ENCODE peak calls at places on chromosomes 12 and 14, in ten cellular contexts. G is A549, N is tibial artery, P is Panc1, Z is transverse colon, F is GM12865, L is NB4, J is adrenal gland, W is stomach, I is fibroblast of pulmonary artery. R is an unnamed sample.

GRCh38 chr12:106247731-106248176 is at the start of gene CKAP4:
- DNase-seq in G (peak), N (peak), P (no peak), Z (peak), F (peak), L (peak), J (peak), W (peak), I (peak), R (no peak)

GRCh38 chr12:79546461-79547043 is 144.2 kb downstream of the PAWR start:
- DNase-seq in G (no peak), N (no peak), P (no peak), Z (no peak), F (no peak), L (no peak), J (no peak), W (no peak), I (peak), R (no peak)

GRCh38 chr12:14873440-14874185 is 12.0 kb downstream of the MGP start:
- DNase-seq in G (no peak), N (no peak), P (no peak), Z (no peak), F (peak), L (peak), J (no peak), W (no peak), I (no peak), R (no peak)

GRCh38 chr14:23916038-23916437 is 37.5 kb upstream of the DHRS4 start:
- DNase-seq in G (no peak), N (no peak), P (no peak), Z (no peak), F (no peak), L (no peak), J (no peak), W (no peak), I (peak), R (no peak)

GRCh38 chr12:30847259-30847658 is 79.3 kb upstream of the TSPAN11 start:
- DNase-seq in G (no peak), N (no peak), P (peak), Z (no peak), F (peak), L (peak), J (no peak), W (no peak), I (peak), R (peak)

GRCh38 chr12:53567961-53568360 is 58.2 kb downstream of the ATF7 start:
- DNase-seq in G (no peak), N (no peak), P (no peak), Z (no peak), F (no peak), L (no peak), J (no peak), W (no peak), I (no peak), R (no peak)

GRCh38 chr12:103583008-103583407 is 4.1 kb upstream of the STAB2 start:
- DNase-seq in G (no peak), N (no peak), P (no peak), Z (no peak), F (no peak), L (no peak), J (no peak), W (no peak), I (no peak), R (no peak)

GRCh38 chr12:93526786-93527428 is 45.6 kb upstream of the SOCS2 start:
- DNase-seq in G (peak), N (no peak), P (no peak), Z (no peak), F (no peak), L (no peak), J (peak), W (no peak), I (peak), R (peak)

GRCh38 chr12:93019911-93020224 is 90.8 kb upstream of the EEA1 start:
- DNase-seq in G (no peak), N (no peak), P (no peak), Z (peak), F (no peak), L (no peak), J (peak), W (peak), I (no peak), R (no peak)

GRCh38 chr14:96267336-96267735 is 11.3 kb downstream of the BDKRB1 start:
- DNase-seq in G (no peak), N (no peak), P (no peak), Z (no peak), F (no peak), L (no peak), J (no peak), W (no peak), I (peak), R (no peak)

GRCh38 chr14:20823859-20824258 is 21.2 kb upstream of the RNASE1 start:
- DNase-seq in G (no peak), N (no peak), P (no peak), Z (no peak), F (no peak), L (no peak), J (no peak), W (no peak), I (no peak), R (no peak)

GRCh38 chr14:59123526-59123925 is 64.9 kb upstream of the DAAM1 start:
- DNase-seq in G (no peak), N (no peak), P (no peak), Z (no peak), F (no peak), L (no peak), J (no peak), W (no peak), I (peak), R (no peak)

GRCh38 chr14:22194669-22195068 is 394.4 kb downstream of the DAD1 start:
- DNase-seq in G (no peak), N (no peak), P (no peak), Z (no peak), F (no peak), L (no peak), J (no peak), W (no peak), I (no peak), R (no peak)

GRCh38 chr14:94164685-94165431 is 9.3 kb upstream of the PPP4R4 start:
- DNase-seq in G (no peak), N (peak), P (no peak), Z (no peak), F (no peak), L (no peak), J (no peak), W (no peak), I (no peak), R (no peak)

GRCh38 chr14:101823511-101824120 is 62.1 kb downstream of the PPP2R5C start:
- DNase-seq in G (no peak), N (no peak), P (no peak), Z (peak), F (peak), L (no peak), J (no peak), W (peak), I (no peak), R (no peak)

GRCh38 chr12:78820946-78821345 is 43.6 kb upstream of the SYT1 start:
- DNase-seq in G (no peak), N (no peak), P (no peak), Z (no peak), F (no peak), L (no peak), J (no peak), W (no peak), I (no peak), R (no peak)

GRCh38 chr12:123749355-123749754 is 12.7 kb upstream of the DNAH10 start:
- DNase-seq in G (no peak), N (no peak), P (no peak), Z (no peak), F (no peak), L (no peak), J (no peak), W (no peak), I (no peak), R (no peak)

GRCh38 chr12:47973870-47974269 is 10.5 kb downstream of the TMEM106C start:
- DNase-seq in G (no peak), N (no peak), P (no peak), Z (no peak), F (no peak), L (no peak), J (no peak), W (no peak), I (no peak), R (no peak)

GRCh38 chr12:117171499-117172162 is 18.6 kb downstream of the FBXO21 start:
- DNase-seq in G (no peak), N (no peak), P (no peak), Z (no peak), F (no peak), L (no peak), J (no peak), W (no peak), I (no peak), R (no peak)

GRCh38 chr12:45435945-45436710 is 220.2 kb downstream of the ANO6 start:
- DNase-seq in G (no peak), N (no peak), P (no peak), Z (no peak), F (no peak), L (peak), J (no peak), W (no peak), I (no peak), R (peak)

GRCh38 chr14:104697892-104698583 is 8.6 kb downstream of the INF2 start:
- DNase-seq in G (no peak), N (no peak), P (no peak), Z (no peak), F (no peak), L (no peak), J (no peak), W (no peak), I (no peak), R (no peak)

GRCh38 chr14:106776395-106776983 is 1250.1 kb downstream of the TMEM121 start:
- DNase-seq in G (no peak), N (no peak), P (no peak), Z (no peak), F (no peak), L (no peak), J (no peak), W (no peak), I (no peak), R (no peak)

GRCh38 chr12:124621296-124621660 is 53.9 kb upstream of the NCOR2 start:
- DNase-seq in G (no peak), N (peak), P (no peak), Z (peak), F (no peak), L (no peak), J (peak), W (no peak), I (peak), R (no peak)

GRCh38 chr12:62744551-62744950 is 190.4 kb downstream of the PPM1H start:
- DNase-seq in G (no peak), N (no peak), P (no peak), Z (no peak), F (peak), L (peak), J (peak), W (no peak), I (no peak), R (no peak)

GRCh38 chr12:108731105-108731865 is at the start of gene CORO1C:
- DNase-seq in G (peak), N (peak), P (no peak), Z (peak), F (peak), L (peak), J (peak), W (peak), I (peak), R (peak)

GRCh38 chr12:108730337-108731104 is 797 bp downstream of the CORO1C start:
- DNase-seq in G (peak), N (peak), P (no peak), Z (peak), F (peak), L (peak), J (peak), W (peak), I (peak), R (no peak)

GRCh38 chr12:108732489-108732888 is 1.2 kb upstream of the CORO1C start:
- DNase-seq in G (no peak), N (no peak), P (no peak), Z (no peak), F (no peak), L (no peak), J (no peak), W (no peak), I (no peak), R (no peak)

GRCh38 chr12:108733132-108733531 is 1.8 kb upstream of the CORO1C start:
- DNase-seq in G (no peak), N (no peak), P (no peak), Z (no peak), F (no peak), L (no peak), J (no peak), W (no peak), I (no peak), R (no peak)

DNA sequence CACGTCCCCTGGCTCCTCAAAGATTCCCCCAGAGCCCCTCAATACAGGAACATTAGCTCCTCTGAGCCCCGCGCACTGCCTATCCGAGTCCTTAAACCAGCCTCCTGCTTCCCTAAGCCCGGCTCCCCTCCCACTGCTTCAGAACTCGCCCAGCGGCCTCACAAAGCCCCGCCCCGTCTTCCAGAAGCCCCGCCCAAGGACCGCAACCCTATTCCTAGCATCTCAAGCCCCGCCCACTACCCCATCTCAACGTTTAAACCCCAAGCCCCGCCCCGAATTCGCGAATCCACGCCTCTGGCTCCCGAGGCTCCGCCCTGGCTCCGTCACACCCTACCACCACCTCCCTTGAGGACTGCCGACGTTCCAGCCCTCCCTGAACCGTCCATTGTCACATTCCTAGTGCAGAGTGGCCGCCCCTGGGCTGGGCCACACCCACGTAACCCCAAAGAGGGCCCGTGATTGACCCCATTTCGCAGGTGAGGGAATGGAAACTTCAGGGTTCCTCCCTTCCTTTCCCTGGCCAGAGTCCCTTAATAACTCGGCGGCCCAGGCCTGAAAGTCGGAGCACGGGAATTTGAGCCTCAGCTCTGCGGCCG is 646 bp upstream of the CORO1C start:
- DNase-seq in G (peak), N (peak), P (peak), Z (peak), F (peak), L (peak), J (peak), W (peak), I (peak), R (peak)
- TF ChIP-seq CTCF in G (no peak), N (no peak), P (no peak), Z (no peak), F (no peak), L (no peak), J (no peak), W (no peak), I (no peak), R (no peak)

DNA sequence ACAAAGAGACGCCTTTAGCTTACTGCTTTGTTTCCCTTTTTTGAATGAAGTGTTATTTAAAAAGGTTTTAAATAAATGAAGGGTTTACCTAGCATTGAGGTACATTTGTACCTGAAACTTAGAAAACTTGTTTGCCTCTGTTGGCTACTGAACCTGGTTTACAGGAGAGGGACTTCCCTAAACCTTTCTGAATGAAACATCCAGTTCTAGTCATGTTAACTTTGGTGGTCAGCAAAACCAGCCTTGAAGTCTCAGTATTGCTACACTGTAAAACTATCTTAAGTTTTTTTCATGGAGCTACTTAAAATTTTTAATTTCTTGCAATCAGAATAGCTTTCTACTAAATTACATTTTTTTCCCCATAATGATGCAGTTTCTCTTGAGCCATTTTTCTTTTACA is 38.2 kb downstream of the RASSF8 start:
- DNase-seq in G (no peak), N (no peak), P (no peak), Z (no peak), F (peak), L (no peak), J (no peak), W (no peak), I (no peak), R (no peak)
- H3K4me3 ChIP-seq in G (no peak), N (no peak), P (no peak), Z (no peak), F (no peak), L (no peak), J (no peak), W (no peak), I (no peak), R (no peak)

DNA sequence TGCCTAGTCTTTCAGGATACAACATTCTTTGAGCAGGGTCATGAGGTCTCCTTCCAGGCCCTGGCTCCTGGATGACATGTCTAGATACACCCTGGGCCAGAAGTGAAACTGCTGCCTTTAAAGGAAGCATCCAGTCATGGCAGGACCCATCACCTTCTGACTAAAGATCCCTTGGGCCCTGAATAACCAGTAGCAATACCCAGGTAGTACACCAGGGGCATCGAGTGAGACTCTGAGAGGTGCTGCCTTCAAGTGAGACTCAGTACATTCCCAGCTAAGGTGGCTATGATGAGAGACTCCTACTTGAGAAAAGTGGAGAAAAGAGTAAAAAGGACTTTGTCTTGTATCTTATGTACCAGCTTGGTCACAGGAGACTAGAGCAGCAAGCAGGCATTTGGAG is 23.5 kb downstream of the OR6C68 start:
- DNase-seq in G (no peak), N (no peak), P (no peak), Z (no peak), F (peak), L (peak), J (no peak), W (no peak), I (no peak), R (no peak)
- TF ChIP-seq CTCF in G (no peak), N (no peak), P (no peak), Z (no peak), F (peak), L (no peak), J (no peak), W (no peak), I (no peak), R (no peak)

DNA sequence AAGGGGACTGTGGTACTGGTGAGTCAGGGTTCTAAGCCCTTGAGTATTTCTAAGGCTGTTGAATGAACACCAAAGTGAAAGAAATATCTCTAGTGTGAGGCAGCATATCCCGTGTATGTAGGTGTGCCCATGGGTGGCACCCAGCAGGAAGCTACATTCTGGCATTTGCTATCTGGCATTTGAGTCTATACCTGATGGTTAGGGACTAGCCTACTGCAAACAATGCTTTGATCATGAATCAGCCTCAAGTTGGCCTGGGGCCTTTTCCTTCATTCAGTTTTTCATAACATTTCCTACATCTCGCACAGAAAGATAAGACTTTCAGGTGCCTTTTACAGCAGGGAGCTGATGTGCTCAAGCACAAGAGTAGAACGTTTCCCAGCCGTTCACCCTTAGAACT is 85.7 kb upstream of the E2F7 start:
- DNase-seq in G (no peak), N (no peak), P (no peak), Z (no peak), F (no peak), L (no peak), J (no peak), W (no peak), I (no peak), R (no peak)
- H3K4me3 ChIP-seq in G (no peak), N (no peak), P (no peak), Z (no peak), F (no peak), L (no peak), J (no peak), W (no peak), I (no peak), R (no peak)

DNA sequence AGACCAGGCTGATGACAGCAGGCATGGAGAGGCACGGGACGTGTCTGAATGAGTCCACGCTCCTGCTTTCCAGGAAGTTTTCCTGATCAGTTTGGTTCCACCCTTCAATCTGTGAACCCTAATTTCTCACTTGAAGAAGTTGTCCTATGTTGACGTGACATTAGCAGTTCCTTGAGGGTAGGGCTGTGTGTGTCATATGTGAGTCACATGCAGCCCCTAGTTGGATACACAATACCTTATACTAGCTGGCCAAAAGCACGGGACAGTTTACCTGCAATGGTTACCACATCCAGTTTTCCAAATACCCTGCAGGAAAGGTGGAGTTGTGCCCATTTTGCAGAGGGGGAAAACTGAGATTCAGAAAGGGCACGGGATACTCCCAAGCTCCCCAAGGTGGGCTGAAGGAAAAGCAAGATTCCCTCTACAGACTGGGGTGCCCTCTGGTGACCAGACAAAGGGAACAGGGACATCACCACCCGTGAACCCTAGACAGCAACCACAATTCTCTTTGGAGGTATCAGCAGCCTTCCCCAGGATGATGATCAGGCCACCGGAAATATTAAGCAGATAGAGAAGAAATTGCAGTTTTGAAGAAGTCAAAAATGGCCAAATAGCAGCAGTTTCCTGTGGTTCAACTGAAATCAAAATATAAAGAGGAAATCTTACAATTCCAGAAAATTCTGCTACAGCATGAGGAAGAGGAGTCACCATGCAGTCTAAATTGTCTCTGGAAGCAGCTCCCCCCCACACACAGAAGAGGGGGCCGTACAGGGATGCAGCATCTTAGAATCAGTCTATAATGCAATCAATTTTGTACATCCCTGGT is 194.4 kb downstream of the PHETA1 start:
- DNase-seq in G (peak), N (no peak), P (peak), Z (no peak), F (no peak), L (peak), J (no peak), W (no peak), I (no peak), R (no peak)
- TF ChIP-seq CTCF in G (peak), N (no peak), P (peak), Z (no peak), F (peak), L (peak), J (no peak), W (no peak), I (no peak), R (no peak)